ENCODE peak calls at places on chromosomes 6 and 20, in seven cellular contexts. U is AG09309, M is tibial nerve, V is stomach, O is hepatocyte, I is thyroid gland, X is left ventricle myocardium inferior. R is an unnamed sample.
A peak's percentile ranks its signal among the peaks of the same experiment; 100 is the strongest.

GRCh38 chr20:23926526-23926880 is 47.0 kb upstream of the CST5 start:
- DNase-seq in U (no peak), M (no peak), V (no peak), O (no peak), I (no peak), X (no peak), R (no peak)

GRCh38 chr6:71473908-71474307 is 185.3 kb downstream of the OGFRL1 start:
- DNase-seq in U (peak; percentile 57), M (no peak), V (no peak), O (peak; percentile 13), I (peak; percentile 65), X (peak; percentile 29), R (peak; percentile 29)

GRCh38 chr20:58818585-58819285 is 32.0 kb downstream of the GNAS-AS1 start:
- DNase-seq in U (peak; percentile 67), M (no peak), V (no peak), O (no peak), I (no peak), X (no peak), R (peak; percentile 94)

GRCh38 chr20:48621256-48622078 is 206.3 kb downstream of the PREX1 start:
- DNase-seq in U (no peak), M (no peak), V (no peak), O (peak; percentile 42), I (no peak), X (no peak), R (no peak)

GRCh38 chr6:5059036-5059896 is 25.9 kb upstream of the PPP1R3G start:
- DNase-seq in U (no peak), M (no peak), V (no peak), O (peak; percentile 62), I (no peak), X (no peak), R (no peak)

GRCh38 chr20:47950103-47950502 is 164.8 kb upstream of the SULF2 start:
- DNase-seq in U (no peak), M (no peak), V (no peak), O (peak; percentile 35), I (peak; percentile 11), X (no peak), R (peak; percentile 57)

GRCh38 chr6:55997223-55997874 is 122.0 kb upstream of the BMP5 start:
- DNase-seq in U (no peak), M (no peak), V (no peak), O (no peak), I (no peak), X (no peak), R (no peak)

GRCh38 chr6:111586554-111586953 is 19.1 kb downstream of the TRAF3IP2 start:
- DNase-seq in U (no peak), M (no peak), V (no peak), O (no peak), I (no peak), X (no peak), R (no peak)

GRCh38 chr6:6494677-6495076 is 93.8 kb upstream of the LY86 start:
- DNase-seq in U (no peak), M (peak; percentile 30), V (peak; percentile 35), O (peak; percentile 57), I (peak; percentile 60), X (peak; percentile 60), R (peak; percentile 67)

GRCh38 chr6:24766685-24767462 is 7.9 kb upstream of the GMNN start:
- DNase-seq in U (no peak), M (no peak), V (no peak), O (peak; percentile 28), I (no peak), X (no peak), R (peak; percentile 6)

GRCh38 chr6:148867851-148868250 is 121.0 kb downstream of the UST start:
- DNase-seq in U (no peak), M (no peak), V (no peak), O (no peak), I (no peak), X (no peak), R (no peak)

GRCh38 chr6:163860194-163861081 is 445.9 kb downstream of the QKI start:
- DNase-seq in U (peak; percentile 50), M (no peak), V (no peak), O (peak; percentile 16), I (no peak), X (peak; percentile 31), R (no peak)

GRCh38 chr6:163729127-163729872 is 314.8 kb downstream of the QKI start:
- DNase-seq in U (no peak), M (no peak), V (no peak), O (no peak), I (no peak), X (no peak), R (no peak)

GRCh38 chr6:33966536-33966935 is 162.7 kb upstream of the MLN start:
- DNase-seq in U (no peak), M (no peak), V (no peak), O (no peak), I (no peak), X (no peak), R (no peak)

GRCh38 chr6:95354551-95354950 is 222.8 kb upstream of the MANEA start:
- DNase-seq in U (no peak), M (no peak), V (no peak), O (no peak), I (no peak), X (no peak), R (no peak)

GRCh38 chr6:150753404-150754184 is 111.9 kb upstream of the MTHFD1L start:
- DNase-seq in U (no peak), M (no peak), V (no peak), O (peak; percentile 30), I (no peak), X (no peak), R (peak; percentile 55)

GRCh38 chr20:51966296-51966971 is 164.1 kb upstream of the SALL4 start:
- DNase-seq in U (no peak), M (no peak), V (peak; percentile 52), O (peak; percentile 75), I (peak; percentile 56), X (no peak), R (peak; percentile 57)

DNA sequence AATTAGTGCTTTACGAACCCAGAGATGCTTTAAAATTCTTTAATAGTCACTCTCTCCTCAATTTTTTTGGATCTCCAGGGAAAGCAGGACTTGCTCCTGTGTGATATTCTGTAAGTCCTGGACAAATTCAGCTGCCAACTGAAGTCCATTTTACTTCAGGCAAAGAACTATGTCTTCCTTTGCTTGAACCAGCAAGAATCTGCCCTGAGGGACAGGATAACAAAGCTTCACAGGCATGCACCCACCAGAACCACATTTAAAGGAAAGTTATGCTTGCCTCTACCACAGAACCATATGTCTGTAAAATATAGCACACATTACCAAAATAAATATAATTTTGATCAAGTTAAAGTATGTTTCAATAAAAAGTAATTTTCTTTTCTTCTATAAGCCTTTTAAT is 288.1 kb downstream of the KHDC1L start:
- DNase-seq in U (no peak), M (no peak), V (no peak), O (no peak), I (no peak), X (no peak), R (no peak)
- H3K4me3 ChIP-seq in U (no peak overlapping the region), M (no peak overlapping the region), V (no peak overlapping the region), O (no peak overlapping the region), I (no peak overlapping the region), X (no peak overlapping the region), R (no peak overlapping the region)

GRCh38 chr20:44166477-44166876 is 20.5 kb downstream of the JPH2 start:
- DNase-seq in U (no peak), M (no peak), V (no peak), O (no peak), I (peak; percentile 27), X (peak; percentile 48), R (peak; percentile 54)
- H3K4me3 ChIP-seq in U (no peak overlapping the region), M (no peak overlapping the region), V (no peak overlapping the region), O (no peak overlapping the region), I (no peak overlapping the region), X (peak overlapping the region; percentile 35), R (no peak overlapping the region)

GRCh38 chr20:22586645-22587310 is 2.4 kb upstream of the FOXA2 start:
- DNase-seq in U (no peak), M (no peak), V (peak; percentile 79), O (peak; percentile 81), I (peak; percentile 79), X (no peak), R (no peak)

GRCh38 chr20:22584922-22585785 is 782 bp upstream of the FOXA2 start:
- DNase-seq in U (no peak), M (no peak), V (peak; percentile 57), O (peak; percentile 73), I (peak; percentile 59), X (no peak), R (no peak)

GRCh38 chr20:22584630-22584921 is 204 bp upstream of the FOXA2 start:
- DNase-seq in U (no peak), M (no peak), V (peak; percentile 92), O (peak; percentile 84), I (peak; percentile 77), X (no peak), R (no peak)

GRCh38 chr20:22583773-22584629 is at the start of gene FOXA2:
- DNase-seq in U (no peak), M (no peak), V (peak; percentile 85), O (peak; percentile 87), I (peak; percentile 80), X (no peak), R (peak; percentile 66)

GRCh38 chr20:22585786-22586493 is 1.6 kb upstream of the FOXA2 start:
- DNase-seq in U (no peak), M (no peak), V (no peak), O (no peak), I (no peak), X (no peak), R (no peak)
- H3K4me3 ChIP-seq in U (no peak overlapping the region), M (no peak overlapping the region), V (peak overlapping the region; percentile 58), O (no peak overlapping the region), I (no peak overlapping the region), X (no peak overlapping the region), R (no peak overlapping the region)

GRCh38 chr6:146857960-146858308 is 259.2 kb downstream of the ADGB start:
- DNase-seq in U (no peak), M (no peak), V (no peak), O (no peak), I (no peak), X (no peak), R (peak; percentile 70)

GRCh38 chr6:146855889-146856288 is 257.1 kb downstream of the ADGB start:
- DNase-seq in U (no peak), M (no peak), V (no peak), O (no peak), I (no peak), X (no peak), R (no peak)

GRCh38 chr6:146859206-146859605 is 260.4 kb downstream of the ADGB start:
- DNase-seq in U (no peak), M (no peak), V (no peak), O (no peak), I (no peak), X (no peak), R (no peak)

GRCh38 chr6:146856296-146856695 is 257.5 kb downstream of the ADGB start:
- DNase-seq in U (no peak), M (no peak), V (no peak), O (no peak), I (no peak), X (no peak), R (no peak)

DNA sequence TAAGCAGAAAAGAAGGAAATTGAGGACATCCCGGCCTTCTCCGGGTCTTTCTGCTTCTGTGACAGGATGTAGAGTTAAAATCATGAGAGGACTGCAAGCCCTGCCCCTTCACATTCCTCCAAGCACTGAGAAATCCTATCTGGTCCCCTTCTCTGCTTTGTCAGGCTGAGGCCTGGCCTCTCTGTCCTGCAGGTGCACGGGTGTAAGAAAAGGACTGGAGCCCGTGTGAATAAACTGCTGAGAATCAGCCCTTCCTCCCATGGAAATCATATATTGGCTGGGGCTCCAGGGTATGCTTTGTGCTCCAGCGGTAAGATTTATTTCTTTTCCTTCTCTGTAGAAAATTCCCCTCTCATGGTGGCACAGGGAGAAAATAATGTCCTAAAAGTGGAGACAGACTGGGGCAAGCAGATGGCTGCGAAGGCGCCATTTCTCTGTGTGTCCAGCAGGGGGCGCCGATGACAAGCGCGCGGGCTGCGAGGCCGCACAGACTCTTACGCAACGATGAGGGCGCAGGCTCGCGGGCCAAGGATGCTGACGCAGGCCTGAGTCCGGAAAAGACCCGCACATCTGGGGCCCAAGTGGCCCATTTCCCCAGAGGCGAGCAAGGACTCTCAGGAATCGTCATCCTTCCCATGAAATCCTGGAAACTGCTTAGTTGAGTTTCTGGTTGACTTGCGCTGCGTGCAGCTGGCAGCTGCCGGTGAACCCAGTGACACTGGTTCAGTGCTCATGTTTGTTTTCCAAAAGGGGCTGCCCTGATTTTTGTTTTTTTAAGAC is 258.6 kb downstream of the ADGB start:
- DNase-seq in U (peak; percentile 80), M (peak; percentile 71), V (peak; percentile 85), O (peak; percentile 90), I (peak; percentile 88), X (peak; percentile 87), R (peak; percentile 90)
- H3K4me3 ChIP-seq in U (peak overlapping the region; percentile 16), M (peak overlapping the region; percentile 29), V (peak overlapping the region; percentile 38), O (no peak overlapping the region), I (no peak overlapping the region), X (peak overlapping the region; percentile 60), R (peak overlapping the region; percentile 61)